ENCODE peak calls at places on chromosomes 11 and 22, in four cellular contexts. D, L, H and J are unnamed samples.

GRCh38 chr11:35162795-35163194 is 23.8 kb downstream of the CD44 start:
- DNase-seq in H (no peak), L (no peak), D (no peak), J (no peak)

GRCh38 chr22:20031732-20032406 is 11.0 kb downstream of the TANGO2 start:
- DNase-seq in D (no peak), L (peak; percentile 57), H (no peak), J (no peak)

GRCh38 chr22:37464181-37464580 is 22.0 kb downstream of the MFNG start:
- DNase-seq in H (no peak), D (peak; percentile 86), L (no peak), J (no peak)

GRCh38 chr22:20063271-20064139 is 16.5 kb upstream of the DGCR8 start:
- DNase-seq in D (no peak), L (no peak), H (no peak), J (no peak)

GRCh38 chr11:95734009-95734572 is 55.5 kb downstream of the FAM76B start:
- DNase-seq in D (no peak), L (no peak), H (no peak), J (no peak)

GRCh38 chr11:122367809-122368231 is 251.8 kb upstream of the BLID start:
- DNase-seq in H (peak; percentile 53), D (no peak), L (no peak), J (no peak)

GRCh38 chr11:60288531-60288930 is 8.1 kb downstream of the MS4A4A start:
- DNase-seq in D (no peak), L (no peak), H (no peak), J (no peak)

GRCh38 chr22:49967333-49968241 is 7.0 kb downstream of the PIM3 start:
- DNase-seq in D (peak; percentile 76), L (no peak), H (peak; percentile 28), J (no peak)

GRCh38 chr11:29260939-29261705 is 755.7 kb downstream of the KCNA4 start:
- DNase-seq in D (no peak), L (no peak), H (no peak), J (no peak)

GRCh38 chr11:69447786-69448185 is 33.7 kb upstream of the LINC01488 start:
- DNase-seq in H (no peak), D (no peak), L (no peak), J (no peak)

GRCh38 chr22:26906464-26906863 is 249.1 kb downstream of the MIAT start:
- DNase-seq in H (no peak), D (no peak), L (peak; percentile 82), J (no peak)

GRCh38 chr22:36351921-36352774 is 35.6 kb downstream of the MYH9 start:
- DNase-seq in H (no peak), L (no peak), D (no peak), J (no peak)

GRCh38 chr11:22666700-22667439 is 459 bp downstream of the GAS2 start:
- DNase-seq in D (peak; percentile 85), L (no peak), H (peak; percentile 5), J (no peak)

GRCh38 chr11:59666969-59667368 is 1.9 kb downstream of the PATL1 start:
- DNase-seq in D (no peak), H (no peak), L (no peak), J (no peak)

GRCh38 chr22:44144046-44144569 is 36.6 kb upstream of the PARVG start:
- DNase-seq in L (no peak), H (no peak), D (no peak), J (no peak)

GRCh38 chr11:31500560-31500959 is 8.9 kb downstream of the IMMP1L start:
- DNase-seq in L (no peak), D (no peak), H (no peak), J (no peak)

GRCh38 chr22:20131856-20132685 is 467 bp downstream of the ZDHHC8 start:
- DNase-seq in L (no peak), D (peak; percentile 85), H (peak; percentile 40), J (peak; percentile 38)

GRCh38 chr22:49959782-49960158 is 802 bp upstream of the PIM3 start:
- DNase-seq in H (no peak), L (no peak), D (peak; percentile 80), J (no peak)

GRCh38 chr22:37401861-37402506 is 25.3 kb downstream of the ELFN2 start:
- DNase-seq in H (no peak), D (no peak), L (no peak), J (no peak)